ENCODE peak calls at places on chromosomes 7 and 10, in eight cellular contexts. R is transverse colon, Q is tibial artery, Z is lung, B is hepatocyte, D is suprapubic skin, K is uterus, G is gastrocnemius medialis. F is an unnamed sample. For H3K27me3, the result is how much of the 10 kb centered on the place peaks cover.

GRCh38 chr7:67348171-67348570 is 351.5 kb downstream of the TYW1 start:
- DNase-seq in R (no peak), Q (no peak), Z (peak), B (no peak), D (peak), K (no peak), G (peak), F (no peak)

GRCh38 chr10:53894145-53894544 is 906.9 kb downstream of the PCDH15 start:
- DNase-seq in R (no peak), Q (no peak), Z (no peak), B (no peak), D (no peak), K (no peak), G (no peak), F (no peak)

GRCh38 chr7:159311172-159311494 is 166.5 kb upstream of the VIPR2 start:
- DNase-seq in R (no peak), Q (no peak), Z (no peak), B (no peak), D (no peak), K (no peak), G (no peak), F (no peak)

GRCh38 chr10:118139321-118139720 is 92.6 kb upstream of the RAB11FIP2 start:
- DNase-seq in R (no peak), Q (no peak), Z (no peak), B (no peak), D (no peak), K (no peak), G (no peak), F (no peak)

GRCh38 chr10:84237199-84238051 is 3.9 kb downstream of the LRIT1 start:
- DNase-seq in R (no peak), Q (no peak), Z (no peak), B (no peak), D (peak), K (no peak), G (no peak), F (no peak)

GRCh38 chr7:87475359-87476178 is at the start of gene ABCB4:
- DNase-seq in R (peak), Q (no peak), Z (no peak), B (peak), D (no peak), K (no peak), G (peak), F (no peak)

GRCh38 chr7:117645456-117646181 is 165.8 kb downstream of the CFTR start:
- DNase-seq in R (no peak), Q (no peak), Z (no peak), B (no peak), D (no peak), K (no peak), G (no peak), F (no peak)

GRCh38 chr7:101678713-101679112 is 49.6 kb upstream of the MYL10 start:
- DNase-seq in R (no peak), Q (peak), Z (no peak), B (no peak), D (no peak), K (no peak), G (peak), F (no peak)

GRCh38 chr7:13265271-13265670 is 577.8 kb downstream of the ARL4A start:
- DNase-seq in R (no peak), Q (no peak), Z (no peak), B (no peak), D (no peak), K (no peak), G (no peak), F (no peak)

GRCh38 chr7:66182920-66183319 is 22.2 kb upstream of the TPST1 start:
- DNase-seq in R (no peak), Q (no peak), Z (peak), B (no peak), D (no peak), K (no peak), G (no peak), F (no peak)

GRCh38 chr7:30612658-30613265 is 18.1 kb downstream of the GARS1 start:
- DNase-seq in R (no peak), Q (no peak), Z (no peak), B (no peak), D (no peak), K (no peak), G (no peak), F (no peak)

GRCh38 chr10:33330543-33331019 is 3.9 kb downstream of the NRP1 start:
- DNase-seq in R (peak), Q (peak), Z (peak), B (peak), D (peak), K (peak), G (peak), F (peak)

GRCh38 chr7:101671783-101672356 is 42.8 kb upstream of the MYL10 start:
- DNase-seq in R (no peak), Q (no peak), Z (no peak), B (no peak), D (no peak), K (no peak), G (no peak), F (no peak)

GRCh38 chr10:119020627-119020946 is 8.9 kb upstream of the NANOS1 start:
- DNase-seq in R (no peak), Q (no peak), Z (no peak), B (no peak), D (no peak), K (no peak), G (peak), F (no peak)

GRCh38 chr10:46226900-46227558 is 59.8 kb upstream of the ANTXRL start:
- DNase-seq in R (no peak), Q (no peak), Z (no peak), B (no peak), D (peak), K (no peak), G (no peak), F (no peak)

GRCh38 chr10:77393411-77393810 is 244.2 kb downstream of the KCNMA1 start:
- DNase-seq in R (no peak), Q (no peak), Z (no peak), B (no peak), D (no peak), K (peak), G (no peak), F (no peak)

GRCh38 chr7:91941450-91941849 is 788 bp downstream of the AKAP9 start:
- DNase-seq in R (peak), Q (peak), Z (peak), B (peak), D (no peak), K (no peak), G (peak), F (peak)

GRCh38 chr10:86178401-86179142 is 188.0 kb downstream of the GRID1 start:
- DNase-seq in R (no peak), Q (peak), Z (no peak), B (peak), D (peak), K (no peak), G (no peak), F (no peak)

GRCh38 chr10:790821-791551 is 101.5 kb upstream of the DIP2C start:
- DNase-seq in R (no peak), Q (no peak), Z (no peak), B (no peak), D (peak), K (no peak), G (no peak), F (no peak)

GRCh38 chr10:60731134-60731883 is 47.0 kb upstream of the CDK1 start:
- DNase-seq in R (peak), Q (no peak), Z (no peak), B (no peak), D (no peak), K (no peak), G (no peak), F (no peak)

GRCh38 chr10:55183993-55184392 is 383.0 kb upstream of the PCDH15 start:
- DNase-seq in R (no peak), Q (no peak), Z (no peak), B (no peak), D (no peak), K (no peak), G (no peak), F (no peak)

GRCh38 chr10:86363184-86363832 is 3.3 kb downstream of the GRID1 start:
- DNase-seq in R (no peak), Q (peak), Z (no peak), B (peak), D (peak), K (no peak), G (peak), F (no peak)

GRCh38 chr7:38284553-38284952 is 11.1 kb upstream of the TARP start:
- DNase-seq in R (no peak), Q (no peak), Z (no peak), B (no peak), D (no peak), K (no peak), G (no peak), F (no peak)

GRCh38 chr7:25361863-25362262 is 133.6 kb upstream of the NPVF start:
- DNase-seq in R (no peak), Q (no peak), Z (no peak), B (no peak), D (no peak), K (peak), G (no peak), F (no peak)

GRCh38 chr10:10432306-10433035 is 585.2 kb upstream of the CELF2 start:
- DNase-seq in R (no peak), Q (no peak), Z (no peak), B (no peak), D (no peak), K (no peak), G (no peak), F (no peak)

GRCh38 chr10:10434312-10434711 is 583.4 kb upstream of the CELF2 start:
- DNase-seq in R (no peak), Q (no peak), Z (no peak), B (no peak), D (no peak), K (no peak), G (no peak), F (no peak)

GRCh38 chr10:10431422-10432066 is 586.1 kb upstream of the CELF2 start:
- DNase-seq in R (no peak), Q (no peak), Z (no peak), B (no peak), D (no peak), K (no peak), G (no peak), F (no peak)
- H3K27ac ChIP-seq in R (no peak), Q (no peak), Z (no peak), B (no peak), D (no peak), K (no peak), G (no peak), F (no peak)

DNA sequence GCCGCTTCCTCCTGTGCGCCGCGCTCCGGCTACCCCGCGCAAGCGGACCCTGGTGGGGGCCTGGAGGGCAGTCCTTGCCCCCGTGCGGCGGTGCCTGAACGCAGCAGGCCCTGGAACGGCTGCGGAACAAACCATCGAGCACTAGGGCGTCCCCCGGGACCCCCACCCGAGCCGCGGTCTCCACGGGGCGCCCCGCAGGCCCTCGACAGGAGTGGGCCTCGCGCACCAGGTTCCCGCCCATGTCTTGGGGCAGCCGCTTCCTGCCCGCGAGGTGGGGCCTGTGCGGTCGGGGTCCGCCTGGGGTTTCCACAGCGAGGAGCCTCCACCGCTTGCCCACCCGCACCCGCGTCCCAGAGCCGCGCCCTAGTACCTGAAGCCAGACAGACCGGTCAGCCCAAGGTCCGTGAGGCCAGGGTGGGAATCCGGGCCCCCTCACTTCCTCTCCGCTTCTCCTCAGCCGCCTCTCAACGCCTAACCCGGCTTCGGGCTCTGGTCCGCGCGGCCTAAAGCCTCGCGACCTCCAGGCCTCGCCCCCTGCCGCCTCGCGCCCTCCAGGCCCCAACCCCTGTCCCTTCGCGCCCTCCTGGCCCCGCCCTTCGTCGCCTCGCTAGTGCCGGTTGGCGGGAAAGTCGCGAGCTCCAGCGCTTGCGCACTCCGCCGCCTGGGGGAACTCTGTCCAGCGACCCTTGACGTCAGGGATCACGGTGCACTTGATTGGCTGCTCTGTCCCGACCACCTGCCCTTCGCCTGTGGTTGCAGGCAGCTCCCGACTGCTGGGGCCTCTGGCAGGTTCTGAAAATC is 7.0 kb upstream of the GBX1 start:
- DNase-seq in R (no peak), Q (no peak), Z (no peak), B (no peak), D (no peak), K (no peak), G (no peak), F (no peak)
- H3K27me3 ChIP-seq in R (half or more), Q (half or more), Z (under half), B (under half), D (half or more), K (under half), G (under half), F (under half)

DNA sequence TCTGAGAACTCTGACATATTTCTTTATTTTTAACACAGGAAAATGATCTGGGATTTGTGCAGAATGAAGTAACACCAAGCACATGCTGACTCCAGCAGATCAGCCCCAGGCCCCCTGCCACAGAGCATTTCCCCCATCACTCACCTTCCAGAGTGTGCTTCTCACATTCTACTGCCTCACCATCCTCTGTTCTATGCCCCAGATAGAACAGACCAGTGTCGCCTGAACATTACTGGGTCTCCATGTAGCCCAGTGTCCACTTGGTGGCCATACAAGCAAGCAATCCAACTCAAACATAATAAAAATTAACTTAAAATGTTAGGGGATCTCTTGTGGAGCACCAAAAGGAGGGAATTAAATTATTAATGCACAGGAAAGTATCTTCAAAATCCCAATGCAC is 58.8 kb downstream of the SORBS1 start:
- DNase-seq in R (no peak), Q (no peak), Z (no peak), B (no peak), D (no peak), K (no peak), G (no peak), F (no peak)
- H3K4me3 ChIP-seq in R (no peak), Q (no peak), Z (no peak), B (no peak), D (no peak), K (no peak), G (no peak), F (no peak)

GRCh38 chr7:149783386-149784250 is 10.2 kb upstream of the ZNF467 start:
- DNase-seq in R (no peak), Q (no peak), Z (no peak), B (no peak), D (no peak), K (no peak), G (no peak), F (no peak)
- H3K27ac ChIP-seq in R (no peak), Q (no peak), Z (no peak), B (no peak), D (no peak), K (no peak), G (no peak), F (no peak)

GRCh38 chr7:1671876-1672451 is 1.9 kb downstream of the ELFN1 start:
- DNase-seq in R (no peak), Q (peak), Z (no peak), B (peak), D (peak), K (peak), G (peak), F (no peak)
- H3K27me3 ChIP-seq in R (half or more), Q (half or more), Z (under half), B (under half), D (half or more), K (under half), G (half or more), F (under half)

GRCh38 chr7:151276651-151277590 is 28.4 kb upstream of the SMARCD3 start:
- DNase-seq in R (peak), Q (no peak), Z (no peak), B (peak), D (no peak), K (peak), G (no peak), F (peak)
- H3K4me3 ChIP-seq in R (peak), Q (peak), Z (peak), B (no peak), D (peak), K (peak), G (peak), F (peak)

GRCh38 chr10:133204226-133205015 is 25.6 kb upstream of the UTF1 start:
- DNase-seq in R (no peak), Q (no peak), Z (no peak), B (no peak), D (no peak), K (no peak), G (no peak), F (no peak)

GRCh38 chr10:133203652-133204195 is 26.3 kb upstream of the UTF1 start:
- DNase-seq in R (no peak), Q (no peak), Z (no peak), B (no peak), D (no peak), K (no peak), G (no peak), F (no peak)

GRCh38 chr10:133207041-133207600 is 22.9 kb upstream of the UTF1 start:
- DNase-seq in R (no peak), Q (no peak), Z (no peak), B (no peak), D (no peak), K (no peak), G (no peak), F (no peak)

GRCh38 chr10:133206311-133207040 is 23.5 kb upstream of the UTF1 start:
- DNase-seq in R (no peak), Q (no peak), Z (no peak), B (no peak), D (no peak), K (no peak), G (no peak), F (no peak)

DNA sequence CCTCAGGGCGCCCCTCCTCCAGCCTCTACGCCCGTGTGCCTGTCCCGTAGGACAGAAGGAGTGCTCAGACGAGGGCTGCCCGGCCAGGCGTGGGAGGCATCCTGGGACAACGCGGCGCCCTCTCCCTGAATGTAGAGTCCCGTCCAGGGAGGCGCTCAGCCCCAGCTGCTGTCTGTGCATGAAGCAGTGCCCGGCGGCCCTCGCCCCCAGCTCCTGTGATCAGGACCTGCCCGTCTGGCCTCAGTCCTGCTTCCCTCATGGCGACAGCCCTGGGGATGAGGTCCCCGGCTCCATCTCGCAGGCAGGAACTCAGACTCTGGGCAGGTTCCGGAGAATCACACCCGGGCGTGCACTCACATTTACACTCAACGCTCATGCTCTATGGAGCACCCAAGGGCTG is 24.9 kb upstream of the UTF1 start:
- DNase-seq in R (no peak), Q (no peak), Z (no peak), B (no peak), D (no peak), K (no peak), G (no peak), F (no peak)
- H3K27ac ChIP-seq in R (no peak), Q (no peak), Z (no peak), B (no peak), D (no peak), K (no peak), G (no peak), F (no peak)

GRCh38 chr7:156198277-156198676 is 386.0 kb upstream of the SHH start:
- DNase-seq in R (no peak), Q (no peak), Z (no peak), B (no peak), D (no peak), K (no peak), G (no peak), F (no peak)
- H3K27me3 ChIP-seq in R (under half), Q (under half), Z (under half), B (under half), D (under half), K (under half), G (under half), F (under half)

F was measured in CD8-positive, alpha-beta memory T cell.